ENCODE peak calls at places on chromosome 21, in six cellular contexts. B is astrocyte of the spinal cord; G is CD8-positive, alpha-beta T cell; A is GM13977; E is type B pancreatic cell; H is GM20000. Q is an unnamed sample.

GRCh38 chr21:45709127-45709526 is 65.6 kb downstream of the PCBP3 start:
- DNase-seq in B (no peak), G (no peak), A (no peak), E (no peak), H (no peak), Q (no peak)

GRCh38 chr21:45064091-45064490 is 10.3 kb upstream of the ADARB1 start:
- DNase-seq in B (no peak), G (no peak), A (no peak), E (no peak), H (no peak), Q (no peak)

GRCh38 chr21:45285266-45285931 is 2.3 kb downstream of the POFUT2 start:
- DNase-seq in B (no peak), G (no peak), A (no peak), E (peak), H (no peak), Q (no peak)

GRCh38 chr21:26845066-26845749 is at the start of gene ADAMTS1:
- DNase-seq in B (peak), G (no peak), A (peak), E (peak), H (no peak), Q (peak)

GRCh38 chr21:43645414-43645891 is 13.8 kb downstream of the HSF2BP start:
- DNase-seq in B (peak), G (no peak), A (peak), E (no peak), H (peak), Q (no peak)

GRCh38 chr21:16420086-16420724 is 690.4 kb downstream of the USP25 start:
- DNase-seq in B (peak), G (no peak), A (no peak), E (no peak), H (no peak), Q (no peak)

GRCh38 chr21:41758550-41758949 is 8.3 kb downstream of the RIPK4 start:
- DNase-seq in B (peak), G (no peak), A (no peak), E (no peak), H (no peak), Q (no peak)

GRCh38 chr21:46158666-46159300 is 3.4 kb upstream of the FTCD start:
- DNase-seq in B (no peak), G (no peak), A (no peak), E (no peak), H (no peak), Q (peak)

GRCh38 chr21:25408666-25409065 is 198.6 kb downstream of the MRPL39 start:
- DNase-seq in B (no peak), G (no peak), A (no peak), E (no peak), H (no peak), Q (no peak)

GRCh38 chr21:25717491-25718139 is 17.1 kb downstream of the ATP5PF start:
- DNase-seq in B (peak), G (no peak), A (no peak), E (no peak), H (no peak), Q (no peak)

GRCh38 chr21:45143855-45144254 is 69.5 kb downstream of the ADARB1 start:
- DNase-seq in B (no peak), G (no peak), A (no peak), E (no peak), H (no peak), Q (no peak)

GRCh38 chr21:44377922-44378645 is 24.7 kb downstream of the TRPM2 start:
- DNase-seq in B (no peak), G (no peak), A (no peak), E (peak), H (no peak), Q (no peak)

GRCh38 chr21:35457097-35457496 is 408.0 kb upstream of the RUNX1 start:
- DNase-seq in B (no peak), G (no peak), A (no peak), E (no peak), H (no peak), Q (no peak)

GRCh38 chr21:35460441-35460840 is 411.3 kb upstream of the RUNX1 start:
- DNase-seq in B (no peak), G (no peak), A (no peak), E (no peak), H (no peak), Q (no peak)

GRCh38 chr21:35461700-35462099 is 412.6 kb upstream of the RUNX1 start:
- DNase-seq in B (no peak), G (no peak), A (no peak), E (no peak), H (no peak), Q (no peak)

GRCh38 chr21:35458406-35458805 is 409.3 kb upstream of the RUNX1 start:
- DNase-seq in B (no peak), G (no peak), A (no peak), E (no peak), H (no peak), Q (no peak)
- TF ChIP-seq CTCF in B (no peak), G (no peak), A (no peak), E (no peak), H (no peak), Q (no peak)

DNA sequence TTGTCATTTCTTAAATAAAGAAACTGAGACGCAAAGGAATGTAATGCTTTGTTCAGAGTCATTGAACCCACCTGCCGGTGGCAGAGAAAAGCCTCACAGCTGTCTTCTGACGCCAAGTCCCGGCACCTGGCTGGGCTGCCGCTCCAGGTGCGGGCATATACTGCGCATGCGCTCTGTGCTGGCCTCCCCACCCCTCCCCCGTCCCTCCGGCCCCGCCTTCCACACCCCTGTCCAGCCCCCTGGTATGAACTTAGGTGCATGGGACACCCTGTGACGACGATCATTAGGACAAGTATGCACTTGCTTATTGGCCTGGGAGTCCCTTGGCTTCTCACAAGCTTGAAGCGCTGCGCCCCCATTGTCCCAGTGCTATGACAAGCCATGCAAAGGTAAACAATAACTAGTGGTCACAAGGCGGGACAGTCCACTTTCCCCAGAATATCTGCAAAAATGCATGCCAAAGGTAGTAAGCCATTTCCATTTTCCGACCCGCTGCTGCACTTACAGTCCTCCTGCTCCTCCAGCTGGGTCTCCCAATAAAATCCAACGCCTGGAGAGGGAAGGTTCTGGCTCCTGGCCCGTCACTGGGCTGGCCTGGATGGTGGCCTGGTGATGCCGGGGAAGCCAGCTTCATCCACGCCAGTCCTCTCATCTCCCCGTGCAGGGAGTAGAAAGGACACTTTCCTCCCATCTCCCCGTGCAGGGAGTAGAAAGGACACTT is 100.4 kb downstream of the PSMG1 start:
- DNase-seq in B (no peak), G (no peak), A (no peak), E (no peak), H (no peak), Q (no peak)
- TF ChIP-seq CTCF in B (no peak), G (no peak), A (no peak), E (no peak), H (no peak), Q (no peak)

DNA sequence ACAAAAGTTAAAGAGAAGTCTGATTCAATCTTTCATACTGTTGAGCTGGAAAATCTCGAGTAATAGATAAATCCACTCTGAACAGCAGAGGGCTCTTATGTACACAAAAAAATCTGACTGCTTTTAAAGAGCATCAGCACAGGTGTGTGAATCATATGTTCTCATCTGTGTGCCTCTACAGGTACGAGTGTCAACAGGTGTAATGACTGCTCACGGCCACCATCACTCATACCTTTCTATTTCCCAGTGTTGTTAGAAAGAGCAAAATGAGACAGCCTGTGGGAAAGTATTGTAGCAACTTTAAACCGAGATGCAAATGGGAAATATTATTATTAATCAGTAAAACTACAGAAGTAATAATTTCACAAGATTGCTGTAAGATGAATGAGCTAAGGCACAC is 49.0 kb upstream of the SCAF4 start:
- DNase-seq in B (no peak), G (no peak), A (no peak), E (no peak), H (no peak), Q (no peak)
- TF ChIP-seq CTCF in B (no peak), G (no peak), A (peak), E (peak), H (no peak), Q (no peak)

DNA sequence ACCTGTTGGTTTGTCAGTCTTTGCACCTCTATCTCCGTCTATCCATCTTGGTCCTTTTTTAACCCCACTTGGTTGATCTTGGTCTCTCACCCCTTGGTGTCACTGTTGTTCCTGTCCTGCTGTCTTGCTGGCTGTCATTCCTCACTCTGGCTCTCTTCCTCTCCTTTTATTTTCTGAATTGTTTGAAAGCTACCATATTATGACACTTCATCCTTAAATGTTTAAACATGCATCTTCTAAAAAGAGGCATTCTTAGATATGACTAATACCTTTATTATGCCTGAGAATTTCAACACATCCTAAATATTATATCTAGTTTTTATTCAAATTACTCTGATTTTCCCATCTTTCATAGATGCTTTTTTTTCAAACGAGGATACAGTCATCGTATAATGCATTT is 37.0 kb downstream of the BACH1 start:
- DNase-seq in B (no peak), G (no peak), A (no peak), E (no peak), H (no peak), Q (no peak)
- TF ChIP-seq CTCF in B (peak), G (no peak), A (no peak), E (no peak), H (no peak), Q (no peak)

GRCh38 chr21:33299181-33299752 is 25.5 kb upstream of the IFNAR1 start:
- DNase-seq in B (no peak), G (no peak), A (peak), E (peak), H (peak), Q (no peak)
- TF ChIP-seq CTCF in B (no peak), G (peak), A (peak), E (peak), H (no peak), Q (no peak)

DNA sequence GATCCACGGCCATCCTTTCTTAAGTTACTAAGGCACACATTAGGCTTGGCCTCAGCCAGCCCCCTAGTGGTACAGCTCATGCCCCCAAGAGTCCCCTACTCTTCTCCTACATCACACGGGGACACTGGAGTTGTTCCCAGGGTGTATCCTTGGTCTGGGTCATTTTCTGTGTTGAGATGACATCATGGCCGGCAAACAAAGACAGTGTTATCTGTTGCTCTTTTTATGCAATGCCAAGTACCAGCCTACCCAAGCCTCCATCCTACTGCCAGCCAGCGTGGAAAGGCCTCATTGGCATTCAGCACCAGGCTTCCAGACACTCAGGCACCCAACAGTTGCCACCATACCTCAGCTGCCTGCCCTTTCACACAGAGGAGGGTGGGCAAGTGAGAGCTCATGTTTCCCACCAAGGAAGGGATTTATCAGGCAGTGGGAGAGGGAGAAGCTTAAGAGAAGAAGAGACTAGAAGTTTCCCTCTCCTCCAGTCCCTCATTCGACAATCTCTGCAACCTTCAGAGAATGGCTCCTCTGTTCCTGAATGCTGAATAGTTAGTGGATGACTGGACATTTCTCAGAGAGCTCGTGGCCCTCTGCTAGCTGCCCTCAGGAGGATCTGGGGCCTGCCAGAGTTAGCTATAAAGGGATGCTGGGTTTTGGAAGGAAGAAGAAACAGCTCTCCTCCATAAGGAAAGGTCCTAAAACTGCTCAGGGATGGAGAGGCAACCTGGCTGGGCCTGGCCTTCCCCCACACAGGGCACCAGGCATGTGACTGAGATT is 17.7 kb downstream of the CBR1 start:
- DNase-seq in B (no peak), G (no peak), A (no peak), E (no peak), H (no peak), Q (no peak)
- TF ChIP-seq CTCF in B (peak), G (no peak), A (no peak), E (no peak), H (no peak), Q (no peak)

GRCh38 chr21:29786509-29786908 is 153.3 kb downstream of the GRIK1 start:
- DNase-seq in B (no peak), G (no peak), A (no peak), E (no peak), H (no peak), Q (no peak)
- TF ChIP-seq CTCF in B (no peak), G (no peak), A (no peak), E (no peak), H (no peak), Q (no peak)

GRCh38 chr21:17727361-17727760 is 91.8 kb downstream of the C21orf91 start:
- DNase-seq in B (no peak), G (no peak), A (no peak), E (no peak), H (no peak), Q (no peak)

GRCh38 chr21:17729455-17729854 is 89.7 kb downstream of the C21orf91 start:
- DNase-seq in B (no peak), G (no peak), A (no peak), E (no peak), H (no peak), Q (no peak)

GRCh38 chr21:17730782-17731181 is 88.4 kb downstream of the C21orf91 start:
- DNase-seq in B (peak), G (no peak), A (no peak), E (no peak), H (no peak), Q (no peak)

GRCh38 chr21:17725339-17725738 is 93.8 kb downstream of the C21orf91 start:
- DNase-seq in B (no peak), G (no peak), A (no peak), E (no peak), H (no peak), Q (no peak)

DNA sequence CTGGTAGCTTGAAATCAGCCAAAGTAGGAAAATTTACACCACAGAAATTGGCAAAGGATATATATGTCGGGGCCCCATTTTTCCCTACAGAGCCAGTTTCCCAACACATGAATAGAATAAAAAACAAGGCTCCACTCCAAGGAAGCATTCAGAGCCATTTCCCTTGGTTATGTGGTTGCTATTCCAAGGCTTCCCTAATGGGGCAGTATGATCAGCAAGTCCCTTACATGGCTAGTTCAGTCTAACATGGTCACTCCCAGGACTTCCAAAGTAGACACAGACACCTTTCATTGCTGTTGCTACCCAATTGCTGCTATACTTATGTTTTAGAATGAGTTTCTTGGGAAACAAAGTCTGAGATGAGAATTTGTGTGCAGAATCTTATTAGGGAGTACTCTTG is 93.1 kb downstream of the C21orf91 start:
- DNase-seq in B (no peak), G (no peak), A (no peak), E (no peak), H (no peak), Q (no peak)
- TF ChIP-seq CTCF in B (peak), G (no peak), A (no peak), E (no peak), H (no peak), Q (no peak)

GRCh38 chr21:38377165-38378093 is 120.6 kb downstream of the KCNJ15 start:
- DNase-seq in B (no peak), G (no peak), A (no peak), E (no peak), H (no peak), Q (no peak)
- TF ChIP-seq CTCF in B (no peak), G (no peak), A (no peak), E (no peak), H (no peak), Q (no peak)

GRCh38 chr21:19510653-19511052 is 1107.1 kb upstream of the TMPRSS15 start:
- DNase-seq in B (no peak), G (no peak), A (no peak), E (no peak), H (no peak), Q (no peak)
- TF ChIP-seq CTCF in B (no peak), G (no peak), A (no peak), E (peak), H (no peak), Q (no peak)